ENCODE peak calls at places on chromosome 20, in eight cellular contexts. A, V, R, C, T, F, D and M are unnamed samples.

GRCh38 chr20:57787151-57787968 is 77.5 kb upstream of the PMEPA1 start:
- DNase-seq in A (no peak), V (no peak), R (no peak), C (no peak), T (no peak), F (no peak), D (no peak), M (no peak)

GRCh38 chr20:42901689-42902518 is 287.8 kb downstream of the PTPRT start:
- DNase-seq in A (no peak), V (no peak), R (peak; percentile 30), C (no peak), T (no peak), F (no peak), D (no peak), M (no peak)

GRCh38 chr20:44702776-44703175 is 12.4 kb upstream of the CCN5 start:
- DNase-seq in A (no peak), V (peak; percentile 90), R (peak; percentile 32), C (no peak), T (no peak), F (peak; percentile 98), D (peak; percentile 91), M (no peak)

GRCh38 chr20:1926237-1926636 is 31.0 kb downstream of the SIRPA start:
- DNase-seq in A (no peak), V (no peak), R (no peak), C (no peak), T (no peak), F (no peak), D (no peak), M (no peak)

GRCh38 chr20:41958391-41958790 is 340.2 kb upstream of the CHD6 start:
- DNase-seq in A (no peak), V (no peak), R (no peak), C (no peak), T (no peak), F (no peak), D (no peak), M (no peak)

GRCh38 chr20:35248641-35249475 is 22.4 kb downstream of the MMP24 start:
- DNase-seq in A (no peak), V (peak; percentile 38), R (no peak), C (no peak), T (no peak), F (no peak), D (no peak), M (no peak)

GRCh38 chr20:20014659-20015058 is 2.5 kb upstream of the NAA20 start:
- DNase-seq in A (no peak), V (no peak), R (no peak), C (peak; percentile 19), T (no peak), F (no peak), D (no peak), M (peak; percentile 37)

GRCh38 chr20:47406849-47407682 is 50.6 kb upstream of the ZMYND8 start:
- DNase-seq in A (no peak), V (peak; percentile 20), R (no peak), C (no peak), T (no peak), F (peak; percentile 36), D (peak; percentile 45), M (no peak)

GRCh38 chr20:47725248-47725973 is 59.9 kb downstream of the SULF2 start:
- DNase-seq in A (peak; percentile 82), V (peak; percentile 63), R (peak; percentile 92), C (peak; percentile 88), T (peak; percentile 91), F (peak; percentile 80), D (peak; percentile 73), M (peak; percentile 90)

GRCh38 chr20:60297649-60298048 is 339.4 kb downstream of the CDH26 start:
- DNase-seq in A (no peak), V (no peak), R (no peak), C (no peak), T (no peak), F (no peak), D (no peak), M (no peak)

GRCh38 chr20:48875233-48875913 is 46.1 kb upstream of the ARFGEF2 start:
- DNase-seq in A (no peak), V (no peak), R (no peak), C (no peak), T (no peak), F (no peak), D (no peak), M (no peak)

GRCh38 chr20:31699801-31700728 is 22.6 kb downstream of the BCL2L1 start:
- DNase-seq in A (no peak), V (no peak), R (no peak), C (no peak), T (no peak), F (no peak), D (no peak), M (no peak)

GRCh38 chr20:31698243-31698802 is 24.3 kb downstream of the BCL2L1 start:
- DNase-seq in A (no peak), V (no peak), R (no peak), C (no peak), T (no peak), F (no peak), D (no peak), M (no peak)

GRCh38 chr20:31701591-31701990 is 21.1 kb downstream of the BCL2L1 start:
- DNase-seq in A (no peak), V (no peak), R (no peak), C (no peak), T (no peak), F (no peak), D (no peak), M (no peak)

GRCh38 chr20:31700747-31701146 is 21.9 kb downstream of the BCL2L1 start:
- DNase-seq in A (no peak), V (no peak), R (no peak), C (no peak), T (no peak), F (no peak), D (no peak), M (no peak)

DNA sequence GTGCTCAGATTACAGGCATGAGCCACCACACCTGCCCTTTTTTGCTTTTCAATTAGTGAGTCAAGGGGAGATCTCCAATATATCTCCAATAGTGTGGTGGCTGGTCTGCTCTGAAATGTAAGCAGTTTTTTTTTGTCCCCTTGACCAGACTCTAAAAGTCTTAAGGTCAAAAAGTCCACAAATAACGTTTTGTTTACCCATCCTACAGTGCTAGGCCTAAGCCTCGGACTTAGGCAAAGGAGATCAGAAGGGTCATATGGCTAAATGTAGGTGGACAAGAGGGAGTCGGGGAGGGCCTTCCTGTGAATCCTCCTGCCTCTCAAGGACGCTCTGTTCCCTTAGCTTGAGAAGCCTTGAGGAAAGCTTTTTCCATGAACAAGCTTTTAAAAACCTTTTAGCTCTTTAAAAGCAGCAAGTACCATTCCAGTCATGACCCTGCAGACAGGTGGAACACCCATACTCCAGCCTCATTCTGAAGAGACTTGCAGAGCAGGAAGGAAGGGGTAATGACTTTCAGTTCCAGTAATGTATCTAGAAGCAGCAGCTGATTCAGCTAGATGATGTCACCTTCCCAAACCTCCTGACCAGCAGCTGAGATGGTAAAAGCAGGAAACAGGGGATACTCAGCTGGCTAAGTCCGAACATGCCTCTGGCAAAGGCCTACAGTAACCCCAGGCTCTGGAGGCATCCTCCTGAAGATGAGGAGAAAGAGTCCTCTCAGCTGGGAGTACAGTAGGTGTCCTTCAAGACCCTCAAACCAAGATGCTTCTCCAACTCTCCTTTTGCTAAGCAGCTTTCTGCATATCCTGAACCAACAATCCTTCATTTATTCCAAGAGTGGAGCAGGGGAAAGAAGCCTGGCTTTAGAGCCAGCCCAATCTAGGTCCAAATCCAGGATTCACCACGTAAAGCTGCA is 23.6 kb downstream of the BCL2L1 start:
- DNase-seq in A (peak; percentile 44), V (peak; percentile 98), R (peak; percentile 90), C (peak; percentile 87), T (no peak), F (peak; percentile 95), D (peak; percentile 98), M (no peak)
- H3K4me2 ChIP-seq in A (peak overlapping the region; percentile 57), V (peak overlapping the region; percentile 49), R (peak overlapping the region; percentile 13), C (peak overlapping the region; percentile 52), T (peak overlapping the region; percentile 14), F (peak overlapping the region; percentile 58), D (peak overlapping the region; percentile 22), M (no peak overlapping the region)

DNA sequence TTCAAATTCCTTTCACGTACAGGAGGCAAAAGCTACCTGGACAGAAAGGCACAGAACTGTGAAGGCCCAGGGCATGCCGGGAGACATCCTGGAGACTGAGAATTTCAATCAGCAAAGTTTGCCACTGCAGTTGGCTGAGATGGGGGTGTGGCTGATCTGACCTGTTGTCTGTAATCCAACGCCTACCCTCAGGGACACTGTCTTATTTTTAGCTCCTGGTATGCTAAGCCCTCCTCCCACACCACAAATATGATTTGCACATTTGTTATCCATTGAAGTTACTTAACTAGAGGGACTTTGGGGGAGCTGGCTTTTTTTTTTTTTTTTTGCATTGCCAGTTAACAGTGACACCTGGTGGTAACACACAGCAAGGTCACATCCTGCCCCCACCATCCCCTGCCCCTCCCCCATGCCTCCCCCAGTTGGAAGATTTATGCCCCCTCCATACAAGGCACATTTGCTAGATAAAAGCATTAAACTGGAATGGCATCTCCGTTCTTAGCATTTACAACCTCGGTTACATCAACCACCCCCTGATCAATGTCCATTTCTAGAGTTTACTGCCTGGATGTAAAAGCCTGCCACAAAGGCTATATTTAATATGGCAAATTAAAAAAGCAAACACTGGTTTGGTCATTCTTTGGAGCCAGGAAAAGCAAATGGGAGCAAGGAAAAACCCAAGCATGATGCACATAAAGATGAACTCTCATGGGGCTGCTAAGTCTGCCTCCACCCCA is 40.3 kb downstream of the TTI1 start:
- DNase-seq in A (no peak), V (peak; percentile 86), R (peak; percentile 69), C (peak; percentile 34), T (peak; percentile 30), F (peak; percentile 87), D (peak; percentile 78), M (peak; percentile 46)
- TF ChIP-seq CTCF in A (peak; percentile 46), V (no peak), R (peak; percentile 71), C (peak; percentile 69), T (peak; percentile 63), F (peak; percentile 51), D (peak; percentile 50), M (peak; percentile 59)

DNA sequence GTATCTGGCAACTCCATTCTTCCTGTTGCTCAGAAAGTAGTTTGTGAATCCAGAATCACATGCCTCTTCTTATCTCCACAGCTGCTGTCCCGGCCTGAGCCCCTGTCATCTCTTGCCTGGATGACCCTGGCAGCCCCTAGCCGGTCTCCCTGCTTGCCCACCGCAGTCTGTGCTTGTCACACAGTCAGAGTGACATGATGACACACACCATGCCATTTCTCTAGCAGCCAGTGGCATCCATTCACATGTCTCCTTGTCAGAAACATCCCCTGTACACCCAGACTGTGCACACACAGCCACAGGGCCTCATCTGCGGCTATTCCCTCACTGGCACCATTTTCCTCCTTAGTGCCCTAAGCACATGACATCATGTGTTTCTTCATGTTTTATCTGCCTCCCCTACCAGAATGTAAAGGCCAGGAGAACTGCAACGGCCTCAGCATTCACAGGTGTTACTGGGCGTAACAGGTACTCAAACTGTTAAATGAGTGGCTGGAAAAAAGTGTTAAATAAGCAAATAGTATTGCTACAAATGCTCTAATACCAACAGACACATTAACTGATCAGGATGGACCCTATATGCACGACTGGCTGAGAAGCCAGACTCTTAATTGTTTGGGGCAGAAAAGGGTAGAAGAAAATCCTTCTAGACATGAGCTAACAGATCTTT is 9.6 kb downstream of the ABHD12 start:
- DNase-seq in A (no peak), V (no peak), R (no peak), C (no peak), T (no peak), F (no peak), D (no peak), M (no peak)
- H3K4me2 ChIP-seq in A (no peak overlapping the region), V (no peak overlapping the region), R (no peak overlapping the region), C (no peak overlapping the region), T (no peak overlapping the region), F (no peak overlapping the region), D (no peak overlapping the region), M (no peak overlapping the region)

DNA sequence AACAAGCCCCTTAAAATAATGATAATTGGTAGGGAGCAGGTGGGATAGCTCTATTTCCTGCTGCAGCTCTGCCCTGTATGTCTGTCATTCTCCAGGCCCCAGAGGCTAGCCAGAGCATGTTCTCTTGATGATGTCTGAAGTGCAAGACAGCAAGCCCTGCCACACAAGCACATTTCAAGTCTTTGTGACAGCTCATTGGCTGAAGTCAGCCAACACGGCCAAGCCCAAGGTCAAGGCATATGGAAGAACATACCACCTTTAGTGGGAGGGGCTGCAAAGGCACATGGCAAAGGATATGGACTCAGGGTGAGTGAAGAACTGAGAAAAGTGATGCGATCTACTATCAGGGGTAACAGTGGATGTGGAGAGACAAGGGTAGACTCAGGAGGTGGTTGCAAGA is 116.1 kb downstream of the PRND start:
- DNase-seq in A (no peak), V (no peak), R (no peak), C (no peak), T (no peak), F (no peak), D (no peak), M (no peak)
- TF ChIP-seq CTCF in A (no peak), V (no peak), R (no peak), C (no peak), T (no peak), F (no peak), D (no peak), M (no peak)